ENCODE peak calls at places on chromosomes 13 and 19, in four cellular contexts. E, S, M and J are unnamed samples.

GRCh38 chr19:32631381-32631780 is 43.6 kb downstream of the ANKRD27 start:
- DNase-seq in E (no peak), M (no peak), S (no peak), J (no peak)

GRCh38 chr13:73722120-73722519 is 412.1 kb downstream of the KLF12 start:
- DNase-seq in S (no peak), M (no peak), E (peak; percentile 82), J (peak; percentile 81)

GRCh38 chr19:38061294-38061693 is 154.3 kb downstream of the SIPA1L3 start:
- DNase-seq in M (no peak), E (peak; percentile 79), S (no peak), J (peak; percentile 70)

GRCh38 chr19:35509018-35509652 is 4.3 kb downstream of the DMKN start:
- DNase-seq in E (no peak), S (peak; percentile 18), M (peak; percentile 89), J (peak; percentile 34)

GRCh38 chr19:9818175-9818733 is 625 bp downstream of the FBXL12 start:
- DNase-seq in S (no peak), E (no peak), M (no peak), J (no peak)

GRCh38 chr13:41700790-41701310 is 243.5 kb downstream of the RGCC start:
- DNase-seq in E (peak; percentile 70), M (no peak), S (no peak), J (no peak)

GRCh38 chr19:37413243-37414084 is 42.6 kb downstream of the ZNF527 start:
- DNase-seq in E (no peak), M (no peak), S (no peak), J (no peak)

GRCh38 chr13:93861818-93862217 is 617.7 kb downstream of the DCT start:
- DNase-seq in E (peak; percentile 93), S (no peak), M (peak; percentile 49), J (peak; percentile 44)

GRCh38 chr13:21998279-21998678 is 327.4 kb downstream of the FGF9 start:
- DNase-seq in M (no peak), S (no peak), E (no peak), J (no peak)

GRCh38 chr13:89401209-89401810 is 1730.1 kb downstream of the SLITRK5 start:
- DNase-seq in M (no peak), S (no peak), E (peak; percentile 72), J (peak; percentile 42)

GRCh38 chr19:6034512-6034911 is 56.6 kb upstream of the RANBP3 start:
- DNase-seq in S (no peak), E (no peak), M (no peak), J (no peak)

GRCh38 chr13:27622881-27623280 is 1.2 kb downstream of the POLR1D start:
- DNase-seq in E (no peak), S (no peak), M (no peak), J (no peak)

GRCh38 chr19:40279120-40279551 is 6.0 kb downstream of the AKT2 start:
- DNase-seq in E (peak; percentile 6), S (no peak), M (no peak), J (no peak)

GRCh38 chr13:45436332-45436731 is 18.2 kb upstream of the SLC25A30 start:
- DNase-seq in M (no peak), E (no peak), S (no peak), J (no peak)

GRCh38 chr13:67101730-67102467 is 128.2 kb downstream of the PCDH9 start:
- DNase-seq in S (no peak), E (peak; percentile 30), M (no peak), J (no peak)

GRCh38 chr19:33348301-33349010 is 25.1 kb upstream of the CEBPG start:
- DNase-seq in E (peak; percentile 15), M (peak; percentile 23), S (no peak), J (no peak)

GRCh38 chr13:44309771-44310767 is 63.6 kb upstream of the SERP2 start:
- DNase-seq in E (peak; percentile 53), M (no peak), S (no peak), J (no peak)

GRCh38 chr13:43965446-43965845 is 85.7 kb downstream of the LACC1 start:
- DNase-seq in E (no peak), M (no peak), S (no peak), J (no peak)

GRCh38 chr13:100546713-100547405 is 41.7 kb downstream of the GGACT start:
- DNase-seq in S (no peak), E (no peak), M (peak; percentile 45), J (no peak)

GRCh38 chr13:42971670-42972355 is 20.2 kb downstream of the EPSTI1 start:
- DNase-seq in M (no peak), S (no peak), E (no peak), J (no peak)

GRCh38 chr19:11382898-11383705 is 1.0 kb downstream of the EPOR start:
- DNase-seq in E (no peak), M (peak; percentile 94), S (no peak), J (no peak)

DNA sequence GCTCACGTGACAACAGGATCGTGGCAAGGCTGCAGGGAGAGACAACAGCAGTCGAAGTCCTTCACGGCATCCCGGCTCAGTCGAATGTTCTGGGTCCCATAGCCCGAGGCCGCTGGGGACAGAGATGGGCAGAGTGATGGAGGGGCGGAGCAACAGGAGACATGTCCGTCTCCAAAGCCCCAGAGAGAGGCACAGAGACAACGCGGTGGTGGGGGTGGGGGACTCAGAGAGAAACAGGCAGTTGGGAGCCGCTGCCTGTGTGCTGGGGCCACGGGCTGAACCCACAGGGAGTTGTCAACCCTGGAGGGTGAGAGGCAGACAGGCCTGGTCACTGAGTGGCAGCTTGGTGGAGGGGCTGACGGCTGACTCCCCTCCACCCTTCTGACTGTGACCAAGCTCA is 20.4 kb downstream of the NOSIP start:
- DNase-seq in M (no peak), E (no peak), S (no peak), J (no peak)
- H3K4me3 ChIP-seq in M (no peak overlapping the region), E (no peak overlapping the region), S (peak overlapping the region; percentile 78), J (no peak overlapping the region)

GRCh38 chr13:92716749-92717148 is 509.9 kb upstream of the GPC6 start:
- DNase-seq in E (peak; percentile 9), S (no peak), M (no peak), J (no peak)
- TF ChIP-seq CTCF in E (peak; percentile 32), S (no peak), M (peak; percentile 44), J (no peak)

GRCh38 chr19:17565611-17566010 is 10.2 kb downstream of the COLGALT1 start:
- DNase-seq in M (no peak), E (no peak), S (no peak), J (no peak)
- H3K36me3 ChIP-seq in M (peaks cover 36% of the 10 kb centered on the region), E (peaks cover 27% of the 10 kb centered on the region), S (peaks cover 25% of the 10 kb centered on the region), J (peaks cover 2% of the 10 kb centered on the region)

GRCh38 chr13:110109910-110110309 is 197.0 kb downstream of the COL4A1 start:
- DNase-seq in E (peak; percentile 93), M (peak; percentile 79), S (no peak), J (no peak)

GRCh38 chr13:110110783-110111182 is 196.2 kb downstream of the COL4A1 start:
- DNase-seq in S (no peak), M (no peak), E (no peak), J (no peak)

GRCh38 chr13:110108348-110109139 is 198.4 kb downstream of the COL4A1 start:
- DNase-seq in S (no peak), E (peak; percentile 78), M (peak; percentile 93), J (peak; percentile 41)

GRCh38 chr13:110107568-110108347 is 199.2 kb downstream of the COL4A1 start:
- DNase-seq in M (peak; percentile 85), E (no peak), S (no peak), J (no peak)

GRCh38 chr13:110109140-110109783 is 197.7 kb downstream of the COL4A1 start:
- DNase-seq in E (no peak), S (no peak), M (no peak), J (no peak)
- H3K4me3 ChIP-seq in E (peak overlapping the region; percentile 12), S (no peak overlapping the region), M (no peak overlapping the region), J (no peak overlapping the region)

GRCh38 chr19:17125728-17126677 is 50.4 kb downstream of the MYO9B start:
- DNase-seq in M (no peak), E (no peak), S (peak; percentile 68), J (no peak)
- TF ChIP-seq CTCF in M (no peak), E (no peak), S (no peak), J (no peak)